ENCODE peak calls at places on chromosomes 3 and 15, in eight cellular contexts. D, B, O, T, J, U, F and K are unnamed samples.

GRCh38 chr3:27655536-27655935 is 66.6 kb downstream of the EOMES start:
- DNase-seq in U (no peak), F (no peak), D (no peak), J (no peak), T (no peak), O (no peak), B (no peak), K (no peak)

GRCh38 chr3:129794319-129795201 is 99.0 kb downstream of the TMCC1 start:
- DNase-seq in U (peak), F (peak), O (peak), B (peak), D (peak), J (peak), T (peak), K (peak)

GRCh38 chr3:69300296-69300695 is 85.6 kb downstream of the FRMD4B start:
- DNase-seq in J (no peak), F (no peak), U (no peak), B (no peak), D (no peak), O (no peak), T (no peak), K (no peak)

GRCh38 chr3:180875071-180875698 is 37.3 kb upstream of the FXR1 start:
- DNase-seq in F (no peak), O (no peak), J (no peak), B (no peak), T (no peak), U (no peak), D (no peak), K (no peak)

GRCh38 chr3:177448987-177449975 is 252.0 kb upstream of the TBL1XR1 start:
- DNase-seq in T (no peak), U (no peak), B (no peak), O (no peak), D (no peak), F (no peak), J (no peak), K (no peak)

GRCh38 chr3:47407896-47408838 is 27.3 kb downstream of the PTPN23 start:
- DNase-seq in F (no peak), U (no peak), O (no peak), T (no peak), B (no peak), J (no peak), D (no peak), K (no peak)

GRCh38 chr15:78321041-78321570 is 19.0 kb upstream of the CRABP1 start:
- DNase-seq in T (no peak), U (no peak), F (no peak), B (no peak), J (no peak), O (no peak), D (no peak), K (no peak)

GRCh38 chr3:143483214-143483613 is 363.6 kb downstream of the CHST2 start:
- DNase-seq in B (no peak), U (no peak), T (no peak), F (no peak), D (no peak), O (no peak), J (no peak), K (no peak)

GRCh38 chr15:75167588-75168076 is 34.0 kb upstream of the C15orf39 start:
- DNase-seq in U (no peak), T (no peak), J (no peak), D (no peak), O (no peak), B (peak), F (no peak), K (no peak)

GRCh38 chr3:31170932-31171670 is 276.6 kb upstream of the GADL1 start:
- DNase-seq in B (no peak), F (peak), U (no peak), T (no peak), D (no peak), O (no peak), J (no peak), K (no peak)

GRCh38 chr15:75062706-75063105 is 39.3 kb downstream of the PPCDC start:
- DNase-seq in D (no peak), O (no peak), J (no peak), B (no peak), F (no peak), U (no peak), T (no peak), K (no peak)

GRCh38 chr3:126621627-126622345 is 33.1 kb downstream of the TXNRD3 start:
- DNase-seq in J (no peak), F (no peak), D (no peak), U (no peak), T (no peak), B (no peak), O (no peak), K (no peak)

GRCh38 chr15:65082303-65082958 is 5.9 kb downstream of the KBTBD13 start:
- DNase-seq in T (no peak), J (peak), B (no peak), D (no peak), O (no peak), U (no peak), F (no peak), K (no peak)

GRCh38 chr3:43914269-43914668 is 223.5 kb downstream of the ABHD5 start:
- DNase-seq in T (no peak), U (no peak), O (no peak), J (no peak), F (no peak), B (no peak), D (no peak), K (no peak)

GRCh38 chr15:68765602-68766368 is 54.9 kb downstream of the ANP32A start:
- DNase-seq in T (no peak), F (peak), O (no peak), U (no peak), J (no peak), B (no peak), D (no peak), K (no peak)

DNA sequence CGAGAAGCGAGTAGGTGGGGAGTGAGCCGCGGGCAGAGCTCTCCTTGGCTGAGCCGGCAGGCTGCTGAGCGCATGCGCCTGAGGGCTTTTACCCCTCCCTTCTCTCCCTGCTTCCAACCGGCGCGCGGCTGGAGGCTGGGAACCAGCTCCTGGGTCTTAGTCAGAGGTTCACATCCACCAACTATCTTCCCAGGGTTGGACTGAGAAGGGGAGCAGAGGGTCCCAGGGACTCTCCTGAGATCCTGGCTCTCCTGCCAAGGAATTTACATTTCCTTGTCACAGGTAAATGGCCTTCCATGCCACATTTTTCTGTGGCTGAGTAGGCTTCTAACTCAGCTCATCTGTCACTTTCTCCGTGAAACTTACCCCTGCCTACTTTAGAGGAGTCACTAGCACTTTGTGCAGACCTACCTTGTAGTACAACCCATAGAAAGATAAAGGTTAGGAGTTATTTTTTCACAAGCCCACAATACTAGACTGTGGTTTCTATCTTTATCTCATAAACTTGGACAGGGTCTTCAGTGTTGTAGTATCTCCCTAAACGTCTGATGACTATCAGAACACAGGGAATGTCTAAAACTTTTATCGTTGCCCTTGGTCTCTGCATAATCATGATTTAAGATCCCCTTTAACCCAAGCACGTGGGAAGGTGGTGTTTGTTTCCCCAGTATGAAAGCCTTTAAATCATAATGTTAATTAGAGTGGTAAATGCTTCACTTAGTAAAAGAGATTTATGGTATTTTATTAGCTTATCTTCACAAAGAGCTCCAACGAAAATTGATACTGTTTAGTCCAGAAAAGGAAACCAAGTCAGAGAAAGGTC is 617 bp upstream of the TBC1D5 start:
- DNase-seq in T (no peak), D (no peak), J (no peak), F (peak), O (peak), U (no peak), B (no peak), K (no peak)
- TF ChIP-seq POLR2A in T (peak), D (no peak), J (no peak), F (peak), O (no peak), U (no peak), B (no peak), K (peak)

DNA sequence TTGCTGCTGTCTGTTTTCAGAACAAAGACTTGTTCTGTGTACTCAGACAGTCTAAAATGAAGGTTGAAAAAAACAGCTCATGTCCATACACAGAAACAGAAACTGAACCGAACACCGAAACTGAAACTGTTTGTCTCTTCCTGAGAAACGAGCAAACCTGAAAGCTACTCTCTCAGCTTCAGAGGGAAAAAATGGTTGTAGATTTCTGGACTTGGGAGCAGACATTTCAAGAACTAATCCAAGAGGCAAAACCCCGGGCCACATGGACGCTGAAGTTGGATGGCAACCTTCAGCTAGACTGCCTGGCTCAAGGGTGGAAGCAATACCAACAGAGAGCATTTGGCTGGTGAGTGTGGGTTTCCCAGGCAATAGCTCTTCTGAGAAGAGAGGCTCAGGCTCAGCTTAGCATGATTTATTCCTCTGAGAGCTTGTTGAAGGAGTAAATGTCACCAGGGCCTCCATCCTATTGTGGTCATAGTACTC is at the start of gene RTP4:
- DNase-seq in O (no peak), T (no peak), U (no peak), B (peak), D (no peak), F (peak), J (no peak), K (peak)
- TF ChIP-seq POLR2A in O (no peak), T (no peak), U (no peak), B (no peak), D (no peak), F (no peak), J (no peak), K (peak)

GRCh38 chr15:41897327-41897726 is 3.5 kb upstream of the SPTBN5 start:
- DNase-seq in O (no peak), F (no peak), J (no peak), T (no peak), U (no peak), D (no peak), B (no peak), K (no peak)
- TF ChIP-seq POLR2A in O (no peak), F (no peak), J (no peak), T (no peak), U (no peak), D (no peak), B (no peak), K (no peak)

DNA sequence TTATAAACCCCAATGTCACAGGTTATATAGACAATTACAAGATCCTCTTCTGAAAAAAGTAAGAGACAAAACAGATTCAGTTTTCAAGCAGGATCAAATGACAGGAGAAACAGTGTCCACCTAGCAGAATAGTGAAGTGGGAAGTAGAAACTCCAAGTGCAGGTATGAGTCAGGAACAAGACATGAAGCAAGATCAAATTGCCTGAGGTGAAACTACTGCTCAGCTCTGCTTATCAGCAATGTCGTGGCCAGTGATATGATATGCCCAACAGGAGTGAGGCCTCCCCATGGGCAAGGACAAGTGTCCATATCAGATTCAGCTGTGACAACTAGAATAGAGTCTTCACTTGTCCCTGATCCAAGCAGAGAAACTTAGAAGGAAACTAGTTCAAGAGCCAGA is 100.0 kb downstream of the ZMAT3 start:
- DNase-seq in F (no peak), B (no peak), D (no peak), J (no peak), O (no peak), U (no peak), T (peak), K (no peak)
- TF ChIP-seq POLR2A in F (no peak), B (no peak), D (no peak), J (no peak), O (no peak), U (no peak), T (no peak), K (no peak)

GRCh38 chr15:94777037-94777436 is 545.7 kb downstream of the MCTP2 start:
- DNase-seq in T (no peak), J (no peak), B (no peak), F (no peak), D (no peak), O (no peak), U (no peak), K (no peak)
- TF ChIP-seq POLR2A in T (no peak), J (no peak), B (no peak), F (no peak), D (no peak), O (no peak), U (no peak), K (no peak)

DNA sequence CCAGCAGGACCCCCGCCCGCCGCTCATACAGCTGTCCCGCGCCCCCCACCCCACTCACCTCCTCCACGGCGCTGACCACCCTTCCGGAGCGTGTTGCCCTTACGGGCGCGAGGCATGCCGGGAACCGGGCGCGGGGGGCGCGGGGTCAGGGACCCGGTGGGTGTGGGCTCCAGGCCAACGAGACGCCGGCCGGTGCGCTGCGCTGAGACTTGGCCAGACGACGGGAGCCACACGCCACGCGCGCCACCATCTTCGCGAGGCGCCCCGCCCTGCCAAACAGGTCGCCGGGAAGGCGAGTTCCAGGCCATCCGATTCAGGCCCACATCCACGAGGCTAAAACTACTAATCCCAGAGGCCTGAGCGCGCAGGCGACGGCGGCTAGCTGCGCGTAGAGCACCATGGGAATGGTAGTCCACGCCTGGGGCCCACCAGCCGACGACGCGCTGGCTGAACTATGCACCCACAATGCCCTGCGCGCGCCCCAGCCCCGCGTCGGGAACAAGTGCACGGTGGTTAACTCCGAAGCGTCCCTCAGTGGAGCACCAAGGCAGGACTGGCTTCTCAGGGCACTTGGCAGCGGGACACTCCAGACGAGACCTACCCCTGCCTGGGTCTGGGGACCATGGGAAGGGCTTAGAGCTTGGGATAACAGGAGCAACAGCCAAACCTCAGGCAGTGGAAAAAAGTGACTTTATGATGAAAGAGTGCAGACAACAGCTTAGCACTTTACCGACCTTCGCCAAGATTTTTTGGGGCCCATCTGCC is at the start of gene IFRD2:
- DNase-seq in F (peak), J (peak), O (peak), D (peak), T (peak), B (peak), U (peak), K (peak)
- TF ChIP-seq POLR2A in F (peak), J (peak), O (no peak), D (peak), T (peak), B (no peak), U (peak), K (peak)

DNA sequence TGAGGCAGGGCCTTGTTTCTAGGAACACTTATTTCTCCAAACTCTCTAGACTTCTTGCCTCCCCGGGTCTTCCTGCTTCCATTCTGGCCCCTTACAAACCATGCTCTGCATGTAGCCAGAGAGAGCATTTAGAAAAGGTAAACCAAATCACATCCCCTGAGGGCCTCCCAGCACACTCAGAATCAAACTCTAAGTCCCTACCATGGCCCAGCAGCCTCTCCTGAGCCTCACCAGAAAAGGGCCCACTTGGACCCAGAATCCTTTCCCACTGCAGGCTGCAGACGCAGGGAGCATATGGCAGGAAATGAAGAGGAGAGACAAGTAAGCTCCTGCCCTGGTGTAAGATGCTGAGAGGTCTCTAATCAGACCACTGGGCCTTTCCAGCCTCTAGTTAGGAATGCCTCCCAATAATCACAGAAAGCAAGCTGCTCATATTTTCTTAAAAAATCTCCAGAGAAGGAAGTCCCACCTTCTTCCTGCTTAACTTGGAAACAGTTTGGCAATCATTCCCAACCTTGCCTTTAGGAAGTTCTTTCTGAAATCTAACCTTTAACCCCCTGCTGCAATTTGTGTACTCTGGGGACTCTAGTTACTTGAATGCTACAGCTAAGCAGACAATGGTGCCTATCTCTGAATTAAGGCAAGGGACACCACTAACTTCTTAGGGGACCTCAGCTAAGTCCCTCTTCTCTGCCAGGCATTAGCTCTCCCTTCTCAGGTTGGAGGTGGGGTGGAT is 4.2 kb downstream of the AMOTL2 start:
- DNase-seq in F (peak), J (no peak), U (peak), B (no peak), D (no peak), T (no peak), O (no peak), K (no peak)
- TF ChIP-seq POLR2A in F (no peak), J (no peak), U (no peak), B (no peak), D (no peak), T (no peak), O (no peak), K (no peak)

GRCh38 chr15:84980196-84981053 is 1.2 kb upstream of the PDE8A start:
- DNase-seq in J (peak), T (peak), F (peak), U (peak), O (peak), B (peak), D (peak), K (peak)
- TF ChIP-seq POLR2A in J (peak), T (peak), F (peak), U (no peak), O (no peak), B (peak), D (peak), K (peak)